ENCODE peak calls at places on chromosomes 4 and X, in ten cellular contexts. R is progenitor cell of endocrine pancreas, U is T-helper 1 cell, H is endothelial cell, L is HCT116, M is NCI-H2029, E is brain pericyte, O is NCI-H748 treated with DMSO at 0.1 percent for 48 hours, I is AG09309, S is DMS153. F is an unnamed sample.

GRCh38 chr4:137896221-137896737 is 345.9 kb downstream of the SLC7A11 start:
- DNase-seq in H (no peak), R (no peak), O (no peak), I (no peak), L (no peak), M (no peak), S (no peak), E (no peak), U (no peak), F (no peak)

GRCh38 chr4:7328913-7329638 is 105.7 kb downstream of the PSAPL1 start:
- DNase-seq in O (no peak), H (no peak), L (peak), S (no peak), M (no peak), U (no peak), E (peak), I (peak), R (no peak), F (no peak)

GRCh38 chr4:159416073-159416472 is 313.2 kb downstream of the RAPGEF2 start:
- DNase-seq in E (no peak), H (no peak), I (no peak), R (no peak), S (no peak), L (no peak), M (no peak), U (no peak), O (no peak), F (no peak)

GRCh38 chr4:101345271-101345595 is 2.1 kb downstream of the PPP3CA start:
- DNase-seq in M (no peak), I (no peak), O (peak), S (peak), L (no peak), H (peak), U (no peak), E (no peak), R (no peak), F (no peak)

GRCh38 chr4:123621072-123621705 is 224.6 kb downstream of the SPRY1 start:
- DNase-seq in H (no peak), R (no peak), I (peak), S (no peak), U (no peak), O (no peak), M (no peak), L (no peak), E (no peak), F (no peak)

GRCh38 chr4:93852680-93853079 is 24.1 kb downstream of the ATOH1 start:
- DNase-seq in I (no peak), S (no peak), O (no peak), M (no peak), R (no peak), H (no peak), E (no peak), L (no peak), U (no peak), F (no peak)

GRCh38 chrX:1419545-1420355 is 27.8 kb upstream of the SLC25A6 start:
- DNase-seq in S (no peak), L (no peak), I (no peak), E (no peak), R (no peak), U (no peak), O (no peak), M (no peak), H (no peak), F (no peak)

GRCh38 chrX:68072016-68072415 is 361.3 kb downstream of the OPHN1 start:
- DNase-seq in L (no peak), H (no peak), M (no peak), E (peak), R (no peak), U (no peak), I (no peak), O (no peak), S (no peak), F (no peak)

GRCh38 chrX:38798956-38799355 is 2.3 kb upstream of the MID1IP1 start:
- DNase-seq in H (no peak), O (no peak), R (no peak), E (no peak), S (no peak), U (no peak), I (peak), M (no peak), L (no peak), F (no peak)

GRCh38 chr4:56981795-56982201 is 3.1 kb downstream of the POLR2B start:
- DNase-seq in R (no peak), S (no peak), O (no peak), L (no peak), H (no peak), U (no peak), M (no peak), I (no peak), E (no peak), F (no peak)

GRCh38 chrX:6149231-6149870 is 79.3 kb downstream of the NLGN4X start:
- DNase-seq in I (no peak), E (no peak), U (no peak), M (no peak), O (peak), S (peak), L (no peak), R (no peak), H (no peak), F (no peak)